ENCODE peak calls at places on chromosomes 2 and 18, in four cellular contexts. R is IMR-90, L is A549, V is GM06990. G is an unnamed sample.

GRCh38 chr18:22564036-22564435 is 146.3 kb upstream of the CTAGE1 start:
- DNase-seq in R (peak), L (no peak), V (no peak), G (no peak)

GRCh38 chr2:86790134-86790827 is 432 bp downstream of the CD8A start:
- DNase-seq in R (no peak), L (peak), V (peak), G (no peak)

GRCh38 chr18:36095936-36096519 is 28.7 kb upstream of the RPRD1A start:
- DNase-seq in R (peak), L (peak), V (peak), G (no peak)

GRCh38 chr2:88212251-88212790 is 42.2 kb downstream of the THNSL2 start:
- DNase-seq in R (peak), L (peak), V (no peak), G (no peak)

GRCh38 chr2:100761365-100761764 is 58.6 kb upstream of the NPAS2 start:
- DNase-seq in R (no peak), L (no peak), V (no peak), G (no peak)

GRCh38 chr2:15943914-15944313 is 3.6 kb downstream of the MYCN start:
- DNase-seq in R (no peak), L (peak), V (no peak), G (no peak)

GRCh38 chr2:149313512-149313972 is 16.8 kb upstream of the LYPD6 start:
- DNase-seq in R (peak), L (peak), V (no peak), G (no peak)

GRCh38 chr18:36158261-36158867 is 28.7 kb downstream of the ELP2 start:
- DNase-seq in R (peak), L (no peak), V (no peak), G (no peak)

GRCh38 chr2:36528761-36529392 is 69.1 kb downstream of the FEZ2 start:
- DNase-seq in R (no peak), L (no peak), V (no peak), G (no peak)

GRCh38 chr2:200447139-200447855 is 62.6 kb downstream of the KCTD18 start:
- DNase-seq in R (peak), L (no peak), V (no peak), G (no peak)

GRCh38 chr18:22539045-22539444 is 121.3 kb upstream of the CTAGE1 start:
- DNase-seq in R (no peak), L (no peak), V (no peak), G (no peak)

GRCh38 chr2:101223814-101224231 is 28.9 kb upstream of the CNOT11 start:
- DNase-seq in R (no peak), L (no peak), V (peak), G (no peak)

GRCh38 chr2:54500404-54501147 is 44.4 kb downstream of the SPTBN1 start:
- DNase-seq in R (no peak), L (no peak), V (no peak), G (no peak)

GRCh38 chr2:27316655-27317412 is 6.1 kb downstream of the MPV17 start:
- DNase-seq in R (no peak), L (no peak), V (no peak), G (no peak)

GRCh38 chr2:67076265-67076664 is 320.9 kb upstream of the ETAA1 start:
- DNase-seq in R (no peak), L (no peak), V (no peak), G (no peak)

GRCh38 chr2:203688798-203689197 is 17.6 kb upstream of the CD28 start:
- DNase-seq in R (peak), L (no peak), V (peak), G (no peak)

GRCh38 chr18:14089781-14090180 is 42.5 kb downstream of the ZNF519 start:
- DNase-seq in R (peak), L (no peak), V (no peak), G (no peak)

GRCh38 chr18:14085770-14086458 is 46.3 kb downstream of the ZNF519 start:
- DNase-seq in R (no peak), L (no peak), V (no peak), G (no peak)

GRCh38 chr18:14089176-14089575 is 43.1 kb downstream of the ZNF519 start:
- DNase-seq in R (no peak), L (no peak), V (no peak), G (no peak)

GRCh38 chr18:14086459-14087231 is 45.6 kb downstream of the ZNF519 start:
- DNase-seq in R (peak), L (peak), V (peak), G (no peak)
- TF ChIP-seq CTCF in R (peak), L (peak), V (peak), G (peak)

DNA sequence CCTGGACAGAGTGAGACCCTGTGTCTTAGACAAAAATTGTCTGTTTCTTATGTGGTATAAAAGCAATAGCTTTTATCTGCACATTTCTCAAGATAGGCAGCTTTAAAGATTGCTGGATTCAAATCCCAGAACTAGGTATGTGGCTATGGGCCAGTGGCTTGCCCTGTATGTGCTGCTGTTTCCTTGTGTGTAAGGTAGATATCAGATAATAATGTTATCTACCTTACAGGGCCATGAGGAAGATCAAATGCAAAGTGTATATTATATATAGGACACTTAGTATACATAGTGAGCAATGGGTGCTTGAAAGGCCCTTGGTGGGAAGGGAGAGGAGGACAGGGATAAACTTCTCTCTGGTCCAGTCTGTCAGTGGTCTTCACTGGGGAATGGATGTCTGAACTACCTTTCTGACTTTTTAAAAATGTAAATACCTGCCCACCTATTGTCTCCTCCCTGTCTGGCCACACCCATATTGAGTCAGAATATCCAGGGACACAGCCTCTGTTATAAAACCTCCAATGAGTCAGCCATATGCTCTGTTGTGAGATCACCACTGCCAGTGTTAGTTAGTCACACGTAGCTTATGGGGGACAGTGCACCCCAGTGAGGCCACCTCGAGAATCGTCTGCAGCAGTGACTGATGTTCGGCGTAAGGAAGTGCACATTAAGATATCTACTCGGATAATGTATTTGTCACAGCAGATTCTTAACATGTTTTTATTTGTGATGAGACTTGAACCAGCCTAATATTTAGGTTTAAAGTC is 383.4 kb downstream of the PTPRM start:
- DNase-seq in R (peak), L (peak), V (no peak), G (no peak)
- TF ChIP-seq CTCF in R (peak), L (no peak), V (no peak), G (no peak)

DNA sequence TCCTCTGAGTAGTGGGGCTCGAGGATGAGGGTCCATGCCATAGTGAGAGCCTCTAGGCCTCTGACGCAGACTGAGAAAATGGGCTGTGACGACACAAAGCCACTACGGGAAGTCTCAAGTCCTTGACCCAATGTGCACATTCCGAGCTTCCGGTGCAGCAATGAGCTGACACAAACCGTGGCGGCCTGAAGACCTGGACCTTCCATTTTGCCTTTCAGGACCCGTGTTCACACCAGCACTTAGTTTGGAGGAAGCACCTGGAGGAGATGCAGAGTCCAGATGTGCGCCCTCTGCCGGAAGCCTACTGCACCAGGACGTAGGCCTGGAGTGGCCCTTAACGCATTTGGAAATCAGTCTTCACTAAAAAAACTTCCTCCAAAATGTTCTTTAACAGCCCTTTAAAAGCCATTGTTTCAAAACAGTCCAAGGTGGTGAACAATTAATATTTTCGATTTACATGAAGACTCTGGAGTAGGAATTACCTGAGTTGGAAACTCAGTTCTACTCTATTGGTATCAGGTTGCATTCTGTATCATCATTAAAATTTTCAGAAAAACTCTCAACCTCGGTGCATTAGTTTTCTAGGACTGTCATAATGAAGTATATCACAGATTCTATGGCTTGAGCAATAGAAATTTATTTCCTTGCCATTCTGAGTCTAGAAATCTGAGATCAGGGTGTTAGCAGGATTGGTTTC is 33.9 kb downstream of the BMP10 start:
- DNase-seq in R (peak), L (peak), V (peak), G (no peak)
- TF ChIP-seq CTCF in R (peak), L (peak), V (peak), G (peak)

GRCh38 chr2:71460595-71461303 is 7.4 kb downstream of the DYSF start:
- DNase-seq in R (no peak), L (peak), V (no peak), G (no peak)
- TF ChIP-seq CTCF in R (peak), L (peak), V (peak), G (peak)

DNA sequence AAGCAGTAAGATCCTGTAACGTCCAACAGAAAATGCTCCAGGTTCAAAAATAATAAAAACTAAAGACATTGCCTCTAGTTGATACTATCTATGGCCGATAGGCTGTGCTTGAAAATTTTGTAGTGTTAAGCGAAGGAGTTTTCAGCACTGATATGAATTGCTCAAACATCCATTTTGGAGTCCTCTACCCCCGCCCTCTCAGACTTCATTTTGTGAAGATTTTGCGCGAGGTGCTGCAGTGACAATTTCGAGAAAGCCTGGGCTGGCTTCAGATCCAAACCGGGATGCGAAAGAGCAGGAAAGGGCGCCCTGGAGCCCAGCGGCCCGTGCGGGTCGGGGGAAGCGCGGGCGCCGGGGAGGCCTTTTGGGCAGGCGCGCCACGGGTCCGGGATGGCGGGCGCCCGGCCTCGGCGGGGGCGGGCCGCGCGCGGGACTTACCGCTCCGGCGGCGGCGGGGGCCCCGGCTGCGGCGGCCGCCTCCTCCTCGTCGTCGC is 1.8 kb downstream of the SP3 start:
- DNase-seq in R (peak), L (peak), V (no peak), G (no peak)
- TF ChIP-seq CTCF in R (peak), L (peak), V (no peak), G (peak)

GRCh38 chr18:44805176-44805575 is 124.5 kb downstream of the SETBP1 start:
- DNase-seq in R (no peak), L (no peak), V (no peak), G (no peak)

GRCh38 chr18:44804033-44804432 is 123.3 kb downstream of the SETBP1 start:
- DNase-seq in R (no peak), L (no peak), V (no peak), G (no peak)

GRCh38 chr18:44803019-44803650 is 122.4 kb downstream of the SETBP1 start:
- DNase-seq in R (peak), L (no peak), V (peak), G (no peak)

GRCh38 chr18:44807766-44808165 is 127.1 kb downstream of the SETBP1 start:
- DNase-seq in R (no peak), L (peak), V (no peak), G (no peak)

DNA sequence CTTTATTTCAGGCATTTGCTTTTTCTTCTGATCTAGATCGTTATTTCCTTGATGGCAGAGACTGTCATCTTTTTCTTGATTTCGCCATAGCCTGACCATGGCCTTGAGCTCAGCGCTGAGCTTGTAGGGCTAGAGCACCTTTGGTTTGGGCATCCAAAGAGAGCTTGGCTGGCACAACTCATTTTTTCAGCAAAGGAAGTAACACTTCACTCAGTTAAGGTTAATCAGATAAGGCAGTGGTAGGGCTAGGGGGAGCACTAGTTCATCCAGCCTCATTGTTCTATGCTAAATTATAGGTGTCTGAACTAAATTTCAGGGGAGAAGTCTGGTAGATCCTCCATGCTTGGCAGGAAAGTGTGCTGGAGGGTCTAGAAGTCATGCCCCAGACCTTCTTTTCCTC is 125.0 kb downstream of the SETBP1 start:
- DNase-seq in R (no peak), L (no peak), V (no peak), G (no peak)
- TF ChIP-seq CTCF in R (no peak), L (no peak), V (no peak), G (no peak)